ENCODE peak calls at places on chromosomes 4 and X, in five cellular contexts. T is stomach, Z is suprapubic skin, H is HCT116, E is prostate gland. O is an unnamed sample.

GRCh38 chr4:77393981-77394380 is 211.6 kb upstream of the CXCL13 start:
- DNase-seq in Z (no peak), T (no peak), H (no peak), E (no peak), O (no peak)

GRCh38 chr4:158809611-158810486 is 41.0 kb downstream of the FNIP2 start:
- DNase-seq in Z (no peak), E (peak), H (peak), T (no peak), O (no peak)

GRCh38 chr4:176437756-176438155 is 118.0 kb downstream of the SPCS3 start:
- DNase-seq in Z (no peak), T (no peak), H (no peak), E (no peak), O (no peak)

GRCh38 chrX:102712216-102712966 is at the start of gene GPRASP2:
- DNase-seq in H (no peak), Z (no peak), T (peak), E (peak), O (peak)

GRCh38 chrX:11533211-11533651 is 132.5 kb downstream of the ARHGAP6 start:
- DNase-seq in E (peak), T (no peak), Z (no peak), H (peak), O (no peak)

GRCh38 chr4:159070742-159071141 is 32.1 kb upstream of the RAPGEF2 start:
- DNase-seq in T (no peak), E (no peak), H (no peak), Z (no peak), O (no peak)

GRCh38 chrX:107454302-107454701 is 4.8 kb downstream of the FRMPD3 start:
- DNase-seq in E (no peak), Z (no peak), H (peak), T (no peak), O (no peak)

GRCh38 chr4:177001271-177002175 is 208.8 kb upstream of the VEGFC start:
- DNase-seq in E (no peak), H (no peak), T (no peak), Z (no peak), O (no peak)

GRCh38 chr4:74320559-74321118 is 12.4 kb downstream of the EPGN start:
- DNase-seq in T (peak), E (peak), Z (no peak), H (peak), O (no peak)
- H3K4me3 ChIP-seq in T (no peak), E (no peak), Z (no peak), H (peak), O (no peak)

GRCh38 chrX:125150231-125150630 is 169.4 kb upstream of the TEX13C start:
- DNase-seq in E (no peak), Z (no peak), T (no peak), H (no peak), O (no peak)
- H3K27ac ChIP-seq in E (no peak), Z (no peak), T (no peak), H (no peak), O (no peak)

DNA sequence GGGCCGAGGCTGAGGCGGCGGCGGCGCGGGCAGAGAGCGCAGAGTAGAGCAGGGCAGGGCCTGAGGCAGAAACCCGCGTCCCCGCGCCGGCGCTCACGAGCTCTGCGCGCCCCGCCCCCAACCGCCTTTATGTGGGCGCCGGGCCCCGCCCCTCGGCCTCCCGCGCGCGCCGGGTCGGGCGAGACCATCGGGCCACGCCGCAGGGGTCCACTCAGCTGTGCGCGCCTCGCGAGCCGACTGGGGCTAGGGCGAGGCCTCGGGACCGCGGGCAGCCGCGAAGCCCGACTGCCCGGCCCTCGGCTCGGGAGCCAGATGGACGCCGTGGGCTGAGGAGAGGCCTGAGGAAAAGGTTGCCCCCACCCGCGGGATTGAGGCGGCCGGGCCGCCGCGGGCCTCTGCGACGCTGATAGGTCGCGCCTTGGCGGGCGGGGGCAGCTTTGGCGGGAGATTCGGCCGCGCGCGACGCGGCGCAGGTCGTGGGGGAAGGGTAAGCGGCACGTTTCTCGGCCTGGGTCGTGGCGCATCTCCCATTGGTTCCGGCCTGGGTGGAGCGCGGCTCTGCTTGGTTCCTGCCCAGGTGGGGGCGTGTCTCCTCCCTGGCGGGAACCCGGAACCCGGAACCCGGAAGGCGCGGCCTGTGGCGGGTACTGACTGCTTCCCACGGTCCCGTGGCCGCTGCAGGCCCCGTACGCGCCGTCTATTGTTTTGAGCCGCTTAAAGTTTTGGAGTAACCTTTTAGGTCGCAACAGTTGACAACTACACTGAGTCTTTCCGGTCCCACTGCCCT is at the start of gene SLBP:
- DNase-seq in Z (peak), E (peak), T (peak), H (peak), O (peak)
- TF ChIP-seq POLR2A in Z (peak), E (peak), T (no peak), H (peak), O (peak)

DNA sequence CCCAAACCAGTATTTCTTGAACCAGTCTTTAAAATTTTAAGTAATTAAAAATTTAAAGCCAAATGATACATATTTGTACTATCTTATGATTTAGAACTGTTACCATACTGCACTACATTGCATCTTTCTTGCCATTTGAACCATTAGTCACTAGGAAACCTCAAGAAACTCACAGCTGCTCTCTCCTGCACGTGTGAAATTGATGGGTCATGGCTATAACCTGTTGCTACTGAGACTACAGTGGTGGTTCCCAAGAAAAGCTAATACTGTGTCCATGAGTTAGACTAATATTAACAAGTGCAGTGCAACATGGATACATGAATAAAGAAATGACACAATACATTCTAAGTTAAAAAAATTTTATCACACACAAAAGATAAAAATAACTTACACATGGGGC is 88.4 kb downstream of the PDE5A start:
- DNase-seq in Z (no peak), E (no peak), T (no peak), H (no peak), O (no peak)
- H3K4me3 ChIP-seq in Z (no peak), E (no peak), T (no peak), H (no peak), O (no peak)

DNA sequence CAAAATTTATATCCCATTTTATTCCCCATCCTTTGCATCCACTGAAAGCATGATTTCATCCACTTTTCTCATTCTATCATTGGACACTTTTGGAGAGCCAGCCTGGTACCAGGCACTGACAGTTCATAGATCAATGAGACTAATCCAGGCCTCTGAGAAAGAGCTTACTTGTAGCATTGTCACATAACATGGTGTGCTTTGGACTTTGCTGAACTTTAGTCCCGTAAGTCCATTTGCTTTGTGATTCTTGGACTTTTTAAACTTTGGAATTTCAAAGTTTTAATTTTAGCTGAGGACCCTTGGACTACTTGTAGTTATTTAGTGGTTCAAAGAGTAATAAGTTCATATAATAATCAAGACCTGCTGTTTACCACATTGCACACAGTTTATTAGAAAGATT is 11.5 kb downstream of the LIAS start:
- DNase-seq in H (no peak), Z (no peak), E (no peak), T (no peak), O (no peak)
- H3K27ac ChIP-seq in H (no peak), Z (no peak), E (no peak), T (no peak), O (no peak)

DNA sequence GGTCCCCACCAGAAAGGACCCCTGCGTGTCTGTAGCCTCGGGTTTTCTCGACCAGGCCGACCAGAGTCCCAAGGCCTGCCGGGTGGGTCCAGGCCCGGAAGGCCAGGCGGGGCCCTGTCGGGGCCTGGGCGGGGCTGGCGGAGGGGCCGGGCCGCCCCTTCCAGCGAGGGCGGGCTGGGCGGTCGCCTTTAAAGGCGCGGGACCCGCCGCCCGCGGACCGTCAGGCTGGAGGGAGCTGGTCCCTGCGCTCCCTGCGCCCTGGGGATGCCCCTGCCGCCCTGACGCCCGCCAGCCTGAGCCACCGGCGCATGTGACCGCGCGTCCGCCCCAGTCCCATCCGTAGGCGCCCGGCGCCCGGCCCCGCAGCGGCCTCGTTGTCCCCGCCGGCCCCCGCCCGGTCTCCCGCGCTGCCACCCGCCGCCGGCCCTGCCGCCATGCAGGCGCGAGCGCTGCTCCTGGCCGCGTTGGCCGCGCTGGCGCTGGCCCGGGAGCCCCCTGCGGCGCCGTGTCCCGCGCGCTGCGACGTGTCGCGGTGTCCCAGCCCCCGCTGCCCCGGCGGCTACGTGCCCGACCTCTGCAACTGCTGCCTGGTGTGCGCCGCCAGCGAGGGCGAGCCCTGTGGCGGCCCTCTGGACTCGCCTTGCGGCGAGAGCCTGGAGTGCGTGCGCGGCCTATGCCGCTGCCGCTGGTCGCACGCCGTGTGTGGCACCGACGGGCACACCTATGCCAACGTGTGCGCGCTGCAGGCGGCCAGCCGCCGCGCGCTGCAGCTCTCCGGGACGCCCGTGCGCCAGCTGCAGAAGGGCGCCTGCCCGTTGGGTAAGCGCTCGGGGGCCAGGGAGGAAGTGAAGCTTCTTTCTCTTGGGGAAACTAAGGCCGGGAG is at the start of gene HTRA3:
- DNase-seq in T (peak), E (no peak), H (no peak), Z (no peak), O (peak)
- TF ChIP-seq POLR2A in T (no peak), E (no peak), H (no peak), Z (peak), O (peak)

DNA sequence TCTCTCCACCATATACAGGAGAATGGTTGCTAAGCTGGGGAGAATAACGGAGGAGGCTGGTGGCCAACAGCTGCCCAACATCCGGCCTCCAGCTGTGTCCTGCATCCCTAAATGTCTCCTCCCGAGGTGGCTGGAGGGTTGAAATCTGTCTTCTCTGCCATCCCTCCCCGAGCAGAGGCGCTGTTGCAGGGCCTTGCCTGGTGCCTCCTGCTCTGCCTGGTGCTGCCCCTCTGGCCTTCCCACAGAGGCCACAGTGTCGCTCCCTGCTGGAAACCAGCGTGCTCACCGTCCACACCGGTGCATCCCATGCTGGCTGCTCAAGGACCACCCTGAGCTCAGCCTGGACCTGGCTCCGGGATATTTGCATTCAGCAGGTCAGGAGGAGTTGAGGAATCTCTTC is 115.2 kb downstream of the ENPP6 start:
- DNase-seq in H (no peak), E (no peak), T (no peak), Z (no peak), O (no peak)
- H3K4me3 ChIP-seq in H (no peak), E (no peak), T (no peak), Z (no peak), O (no peak)

DNA sequence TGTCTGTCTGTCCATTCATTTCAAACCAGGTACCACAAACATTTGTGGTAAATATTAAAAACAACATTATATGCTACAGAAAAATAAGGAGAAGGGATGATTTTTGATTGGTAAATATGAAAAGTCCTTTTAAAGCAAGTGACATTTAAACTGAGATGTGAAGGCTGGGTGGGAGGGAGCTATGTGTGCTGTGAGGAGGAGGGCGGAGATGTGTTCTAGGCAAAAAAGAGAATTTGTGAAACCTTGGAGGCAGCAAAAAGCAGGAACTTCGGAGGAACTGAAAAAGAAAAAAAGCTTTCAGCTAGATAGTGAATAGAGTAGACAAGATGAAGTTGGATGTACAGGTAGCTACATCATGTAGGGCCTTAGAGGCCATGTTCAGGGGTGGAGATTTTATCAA is 10.0 kb upstream of the ARAP2 start:
- DNase-seq in H (no peak), T (no peak), E (no peak), Z (no peak), O (no peak)
- H3K27ac ChIP-seq in H (no peak), T (no peak), E (no peak), Z (no peak), O (no peak)

O was measured in heart left ventricle.